ENCODE peak calls at places on chromosome 16, in ten cellular contexts. One of them, this sample, is unnamed.

GRCh38 chr16:69553332-69553731 is 12.4 kb upstream of the NFAT5 start:
- DNase-seq in right lobe of liver: no peak
- DNase-seq in Peyer's patch: no peak
- DNase-seq in transverse colon: no peak
- DNase-seq in suprapubic skin: no peak
- DNase-seq in body of pancreas: no peak
- DNase-seq in endothelial cell of umbilical vein: no peak
- DNase-seq in stomach: no peak
- DNase-seq in ovary: no peak
- DNase-seq in heart left ventricle: no peak
- DNase-seq in this sample: no peak

GRCh38 chr16:4510131-4510530 is 28.4 kb downstream of the CDIP1 start:
- DNase-seq in right lobe of liver: no peak
- DNase-seq in Peyer's patch: no peak
- DNase-seq in transverse colon: no peak
- DNase-seq in suprapubic skin: no peak
- DNase-seq in body of pancreas: no peak
- DNase-seq in endothelial cell of umbilical vein: no peak
- DNase-seq in stomach: no peak
- DNase-seq in ovary: no peak
- DNase-seq in heart left ventricle: no peak
- DNase-seq in this sample: no peak

GRCh38 chr16:64907844-64908243 is 214.0 kb downstream of the CDH11 start:
- DNase-seq in right lobe of liver: no peak
- DNase-seq in Peyer's patch: no peak
- DNase-seq in transverse colon: no peak
- DNase-seq in suprapubic skin: no peak
- DNase-seq in body of pancreas: no peak
- DNase-seq in endothelial cell of umbilical vein: no peak
- DNase-seq in stomach: no peak
- DNase-seq in ovary: peak
- DNase-seq in heart left ventricle: no peak
- DNase-seq in this sample: no peak

GRCh38 chr16:87033541-87034300 is 283.5 kb downstream of the C16orf95 start:
- DNase-seq in right lobe of liver: peak
- DNase-seq in Peyer's patch: no peak
- DNase-seq in transverse colon: no peak
- DNase-seq in suprapubic skin: no peak
- DNase-seq in body of pancreas: no peak
- DNase-seq in endothelial cell of umbilical vein: no peak
- DNase-seq in stomach: no peak
- DNase-seq in ovary: peak
- DNase-seq in heart left ventricle: peak
- DNase-seq in this sample: no peak

GRCh38 chr16:22098538-22099255 is 6.4 kb downstream of the VWA3A start:
- DNase-seq in right lobe of liver: no peak
- DNase-seq in Peyer's patch: no peak
- DNase-seq in transverse colon: no peak
- DNase-seq in suprapubic skin: no peak
- DNase-seq in body of pancreas: no peak
- DNase-seq in endothelial cell of umbilical vein: peak
- DNase-seq in stomach: no peak
- DNase-seq in ovary: no peak
- DNase-seq in heart left ventricle: no peak
- DNase-seq in this sample: no peak

GRCh38 chr16:84356591-84357116 is 11.7 kb upstream of the ATP2C2 start:
- DNase-seq in right lobe of liver: peak
- DNase-seq in Peyer's patch: no peak
- DNase-seq in transverse colon: peak
- DNase-seq in suprapubic skin: no peak
- DNase-seq in body of pancreas: no peak
- DNase-seq in endothelial cell of umbilical vein: no peak
- DNase-seq in stomach: peak
- DNase-seq in ovary: no peak
- DNase-seq in heart left ventricle: no peak
- DNase-seq in this sample: no peak

GRCh38 chr16:59224426-59224825 is 490.3 kb upstream of the GOT2 start:
- DNase-seq in right lobe of liver: no peak
- DNase-seq in Peyer's patch: no peak
- DNase-seq in transverse colon: no peak
- DNase-seq in suprapubic skin: no peak
- DNase-seq in body of pancreas: no peak
- DNase-seq in endothelial cell of umbilical vein: no peak
- DNase-seq in stomach: no peak
- DNase-seq in ovary: no peak
- DNase-seq in heart left ventricle: no peak
- DNase-seq in this sample: no peak

GRCh38 chr16:53518550-53519416 is 15.8 kb upstream of the AKTIP start:
- DNase-seq in right lobe of liver: no peak
- DNase-seq in Peyer's patch: no peak
- DNase-seq in transverse colon: peak
- DNase-seq in suprapubic skin: no peak
- DNase-seq in body of pancreas: no peak
- DNase-seq in endothelial cell of umbilical vein: peak
- DNase-seq in stomach: peak
- DNase-seq in ovary: no peak
- DNase-seq in heart left ventricle: peak
- DNase-seq in this sample: peak

GRCh38 chr16:15440852-15441251 is 6.5 kb downstream of the BMERB1 start:
- DNase-seq in right lobe of liver: no peak
- DNase-seq in Peyer's patch: no peak
- DNase-seq in transverse colon: no peak
- DNase-seq in suprapubic skin: no peak
- DNase-seq in body of pancreas: no peak
- DNase-seq in endothelial cell of umbilical vein: peak
- DNase-seq in stomach: no peak
- DNase-seq in ovary: no peak
- DNase-seq in heart left ventricle: no peak
- DNase-seq in this sample: no peak

GRCh38 chr16:19515765-19516164 is 6.1 kb downstream of the GDE1 start:
- DNase-seq in right lobe of liver: no peak
- DNase-seq in Peyer's patch: no peak
- DNase-seq in transverse colon: no peak
- DNase-seq in suprapubic skin: no peak
- DNase-seq in body of pancreas: no peak
- DNase-seq in endothelial cell of umbilical vein: no peak
- DNase-seq in stomach: no peak
- DNase-seq in ovary: no peak
- DNase-seq in heart left ventricle: no peak
- DNase-seq in this sample: no peak

GRCh38 chr16:87560428-87561199 is 41.7 kb upstream of the JPH3 start:
- DNase-seq in right lobe of liver: no peak
- DNase-seq in Peyer's patch: no peak
- DNase-seq in transverse colon: peak
- DNase-seq in suprapubic skin: peak
- DNase-seq in body of pancreas: peak
- DNase-seq in endothelial cell of umbilical vein: no peak
- DNase-seq in stomach: peak
- DNase-seq in ovary: peak
- DNase-seq in heart left ventricle: peak
- DNase-seq in this sample: peak

GRCh38 chr16:30924086-30924714 is 828 bp downstream of the FBXL19 start:
- DNase-seq in right lobe of liver: no peak
- DNase-seq in Peyer's patch: no peak
- DNase-seq in transverse colon: peak
- DNase-seq in suprapubic skin: no peak
- DNase-seq in body of pancreas: no peak
- DNase-seq in endothelial cell of umbilical vein: no peak
- DNase-seq in stomach: no peak
- DNase-seq in ovary: peak
- DNase-seq in heart left ventricle: no peak
- DNase-seq in this sample: no peak

GRCh38 chr16:75266738-75267630 is 15.6 kb upstream of the BCAR1 start:
- DNase-seq in right lobe of liver: no peak
- DNase-seq in Peyer's patch: no peak
- DNase-seq in transverse colon: no peak
- DNase-seq in suprapubic skin: no peak
- DNase-seq in body of pancreas: no peak
- DNase-seq in endothelial cell of umbilical vein: no peak
- DNase-seq in stomach: no peak
- DNase-seq in ovary: peak
- DNase-seq in heart left ventricle: no peak
- DNase-seq in this sample: peak

GRCh38 chr16:12062343-12063003 is 85.9 kb downstream of the SNX29 start:
- DNase-seq in right lobe of liver: peak
- DNase-seq in Peyer's patch: no peak
- DNase-seq in transverse colon: peak
- DNase-seq in suprapubic skin: peak
- DNase-seq in body of pancreas: peak
- DNase-seq in endothelial cell of umbilical vein: peak
- DNase-seq in stomach: peak
- DNase-seq in ovary: peak
- DNase-seq in heart left ventricle: peak
- DNase-seq in this sample: peak

GRCh38 chr16:2179107-2179501 is 17.3 kb downstream of the CASKIN1 start:
- DNase-seq in right lobe of liver: no peak
- DNase-seq in Peyer's patch: no peak
- DNase-seq in transverse colon: no peak
- DNase-seq in suprapubic skin: no peak
- DNase-seq in body of pancreas: no peak
- DNase-seq in endothelial cell of umbilical vein: no peak
- DNase-seq in stomach: no peak
- DNase-seq in ovary: no peak
- DNase-seq in heart left ventricle: no peak
- DNase-seq in this sample: no peak

GRCh38 chr16:2177101-2177500 is 19.3 kb downstream of the CASKIN1 start:
- DNase-seq in right lobe of liver: no peak
- DNase-seq in Peyer's patch: no peak
- DNase-seq in transverse colon: no peak
- DNase-seq in suprapubic skin: no peak
- DNase-seq in body of pancreas: no peak
- DNase-seq in endothelial cell of umbilical vein: no peak
- DNase-seq in stomach: no peak
- DNase-seq in ovary: no peak
- DNase-seq in heart left ventricle: no peak
- DNase-seq in this sample: no peak

GRCh38 chr16:2179576-2179975 is 16.8 kb downstream of the CASKIN1 start:
- DNase-seq in right lobe of liver: no peak
- DNase-seq in Peyer's patch: no peak
- DNase-seq in transverse colon: no peak
- DNase-seq in suprapubic skin: no peak
- DNase-seq in body of pancreas: no peak
- DNase-seq in endothelial cell of umbilical vein: no peak
- DNase-seq in stomach: no peak
- DNase-seq in ovary: no peak
- DNase-seq in heart left ventricle: no peak
- DNase-seq in this sample: no peak

GRCh38 chr16:2177561-2177960 is 18.8 kb downstream of the CASKIN1 start:
- DNase-seq in right lobe of liver: no peak
- DNase-seq in Peyer's patch: no peak
- DNase-seq in transverse colon: no peak
- DNase-seq in suprapubic skin: no peak
- DNase-seq in body of pancreas: no peak
- DNase-seq in endothelial cell of umbilical vein: no peak
- DNase-seq in stomach: no peak
- DNase-seq in ovary: no peak
- DNase-seq in heart left ventricle: no peak
- DNase-seq in this sample: no peak

GRCh38 chr16:2178321-2179106 is 17.9 kb downstream of the CASKIN1 start:
- DNase-seq in right lobe of liver: no peak
- DNase-seq in Peyer's patch: no peak
- DNase-seq in transverse colon: no peak
- DNase-seq in suprapubic skin: no peak
- DNase-seq in body of pancreas: no peak
- DNase-seq in endothelial cell of umbilical vein: peak
- DNase-seq in stomach: no peak
- DNase-seq in ovary: no peak
- DNase-seq in heart left ventricle: no peak
- DNase-seq in this sample: no peak
- TF ChIP-seq POLR2A in right lobe of liver: no peak
- TF ChIP-seq POLR2A in Peyer's patch: no peak
- TF ChIP-seq POLR2A in transverse colon: no peak
- TF ChIP-seq POLR2A in suprapubic skin: no peak
- TF ChIP-seq POLR2A in body of pancreas: no peak
- TF ChIP-seq POLR2A in endothelial cell of umbilical vein: peak
- TF ChIP-seq POLR2A in stomach: no peak
- TF ChIP-seq POLR2A in ovary: no peak
- TF ChIP-seq POLR2A in heart left ventricle: no peak
- TF ChIP-seq POLR2A in this sample: no peak

DNA sequence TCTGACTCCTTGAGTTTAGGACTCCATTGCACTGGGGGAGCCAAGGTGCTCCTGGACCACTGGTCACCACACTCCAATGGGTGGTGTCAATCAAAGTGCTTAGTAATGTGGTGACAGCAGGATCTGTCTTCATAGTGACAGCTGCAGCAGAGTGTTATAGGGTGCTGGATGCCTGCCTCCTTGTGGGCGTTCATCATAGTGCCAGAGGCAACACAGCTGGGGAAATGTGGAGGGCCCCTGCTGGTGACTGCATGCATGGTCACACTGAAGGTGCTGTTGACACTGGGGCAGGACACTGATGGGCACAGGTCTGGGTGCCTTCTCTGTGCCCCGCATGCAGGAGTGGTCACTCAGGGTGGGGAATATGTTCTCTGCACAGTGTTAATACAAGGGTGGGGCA is 177.5 kb upstream of the CDH8 start:
- DNase-seq in right lobe of liver: no peak
- DNase-seq in Peyer's patch: no peak
- DNase-seq in transverse colon: no peak
- DNase-seq in suprapubic skin: no peak
- DNase-seq in body of pancreas: no peak
- DNase-seq in endothelial cell of umbilical vein: no peak
- DNase-seq in stomach: no peak
- DNase-seq in ovary: no peak
- DNase-seq in heart left ventricle: no peak
- DNase-seq in this sample: no peak
- TF ChIP-seq CTCF in right lobe of liver: no peak
- TF ChIP-seq CTCF in Peyer's patch: no peak
- TF ChIP-seq CTCF in transverse colon: no peak
- TF ChIP-seq CTCF in suprapubic skin: no peak
- TF ChIP-seq CTCF in body of pancreas: no peak
- TF ChIP-seq CTCF in endothelial cell of umbilical vein: no peak
- TF ChIP-seq CTCF in stomach: no peak
- TF ChIP-seq CTCF in ovary: no peak
- TF ChIP-seq CTCF in heart left ventricle: no peak
- TF ChIP-seq CTCF in this sample: no peak

GRCh38 chr16:47492428-47493357 is 31.6 kb downstream of the PHKB start:
- DNase-seq in right lobe of liver: peak
- DNase-seq in Peyer's patch: no peak
- DNase-seq in transverse colon: peak
- DNase-seq in suprapubic skin: no peak
- DNase-seq in body of pancreas: peak
- DNase-seq in endothelial cell of umbilical vein: no peak
- DNase-seq in stomach: peak
- DNase-seq in ovary: peak
- DNase-seq in heart left ventricle: peak
- DNase-seq in this sample: peak
- TF ChIP-seq POLR2A in right lobe of liver: peak
- TF ChIP-seq POLR2A in Peyer's patch: no peak
- TF ChIP-seq POLR2A in transverse colon: peak
- TF ChIP-seq POLR2A in suprapubic skin: no peak
- TF ChIP-seq POLR2A in body of pancreas: no peak
- TF ChIP-seq POLR2A in endothelial cell of umbilical vein: no peak
- TF ChIP-seq POLR2A in stomach: no peak
- TF ChIP-seq POLR2A in ovary: no peak
- TF ChIP-seq POLR2A in heart left ventricle: no peak
- TF ChIP-seq POLR2A in this sample: no peak

DNA sequence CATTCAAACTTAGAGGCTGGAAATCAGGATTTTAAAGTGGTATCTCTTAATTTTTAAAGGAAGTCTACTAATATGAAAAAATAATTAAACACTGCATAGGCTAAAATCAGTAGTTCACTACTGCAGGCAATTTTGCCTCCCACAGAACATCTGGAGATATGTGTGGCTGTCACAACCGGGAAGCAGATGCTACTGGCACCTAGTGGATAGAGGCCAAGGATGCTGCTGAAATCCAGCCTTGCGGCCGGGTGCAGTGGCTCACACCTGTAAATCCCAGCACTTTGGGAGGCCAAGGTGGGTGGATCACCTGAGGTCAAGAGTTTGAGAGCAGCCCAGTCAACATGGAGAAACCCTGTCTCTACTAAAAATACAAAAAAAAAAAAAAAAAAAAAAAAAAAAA is 473.9 kb downstream of the XYLT1 start:
- DNase-seq in right lobe of liver: no peak
- DNase-seq in Peyer's patch: no peak
- DNase-seq in transverse colon: no peak
- DNase-seq in suprapubic skin: no peak
- DNase-seq in body of pancreas: no peak
- DNase-seq in endothelial cell of umbilical vein: no peak
- DNase-seq in stomach: no peak
- DNase-seq in ovary: no peak
- DNase-seq in heart left ventricle: no peak
- DNase-seq in this sample: no peak
- TF ChIP-seq CTCF in right lobe of liver: no peak
- TF ChIP-seq CTCF in Peyer's patch: peak
- TF ChIP-seq CTCF in transverse colon: no peak
- TF ChIP-seq CTCF in suprapubic skin: no peak
- TF ChIP-seq CTCF in body of pancreas: no peak
- TF ChIP-seq CTCF in endothelial cell of umbilical vein: no peak
- TF ChIP-seq CTCF in stomach: no peak
- TF ChIP-seq CTCF in ovary: no peak
- TF ChIP-seq CTCF in heart left ventricle: no peak
- TF ChIP-seq CTCF in this sample: no peak